ENCODE peak calls at places on chromosomes 6 and 20, in ten cellular contexts. One of them, this sample, is unnamed.

GRCh38 chr6:68978411-68978810 is 343.3 kb downstream of the ADGRB3 start:
- DNase-seq in A549: no peak
- DNase-seq in NB4: no peak
- DNase-seq in HCT116: no peak
- DNase-seq in endothelial cell of umbilical vein: no peak
- DNase-seq in WTC11: no peak
- DNase-seq in SK-N-SH: no peak
- DNase-seq in K562: no peak
- DNase-seq in HepG2: no peak
- DNase-seq in H1: no peak
- DNase-seq in this sample: no peak

GRCh38 chr6:142518126-142518525 is 216.3 kb downstream of the ADGRG6 start:
- DNase-seq in A549: no peak
- DNase-seq in NB4: no peak
- DNase-seq in HCT116: no peak
- DNase-seq in endothelial cell of umbilical vein: no peak
- DNase-seq in WTC11: no peak
- DNase-seq in SK-N-SH: peak
- DNase-seq in K562: no peak
- DNase-seq in HepG2: no peak
- DNase-seq in H1: no peak
- DNase-seq in this sample: no peak

GRCh38 chr20:56429496-56429895 is 17.4 kb downstream of the CASS4 start:
- DNase-seq in A549: no peak
- DNase-seq in NB4: peak
- DNase-seq in HCT116: no peak
- DNase-seq in endothelial cell of umbilical vein: peak
- DNase-seq in WTC11: no peak
- DNase-seq in SK-N-SH: no peak
- DNase-seq in K562: peak
- DNase-seq in HepG2: no peak
- DNase-seq in H1: no peak
- DNase-seq in this sample: no peak

GRCh38 chr6:24646771-24647170 is 780 bp upstream of the KIAA0319 start:
- DNase-seq in A549: peak
- DNase-seq in NB4: no peak
- DNase-seq in HCT116: no peak
- DNase-seq in endothelial cell of umbilical vein: no peak
- DNase-seq in WTC11: no peak
- DNase-seq in SK-N-SH: no peak
- DNase-seq in K562: no peak
- DNase-seq in HepG2: no peak
- DNase-seq in H1: no peak
- DNase-seq in this sample: no peak

GRCh38 chr6:47153066-47153755 is 111.1 kb upstream of the ADGRF1 start:
- DNase-seq in A549: peak
- DNase-seq in NB4: no peak
- DNase-seq in HCT116: no peak
- DNase-seq in endothelial cell of umbilical vein: no peak
- DNase-seq in WTC11: no peak
- DNase-seq in SK-N-SH: no peak
- DNase-seq in K562: no peak
- DNase-seq in HepG2: peak
- DNase-seq in H1: no peak
- DNase-seq in this sample: no peak

GRCh38 chr6:63802606-63803206 is 167.1 kb downstream of the PHF3 start:
- DNase-seq in A549: peak
- DNase-seq in NB4: peak
- DNase-seq in HCT116: no peak
- DNase-seq in endothelial cell of umbilical vein: peak
- DNase-seq in WTC11: no peak
- DNase-seq in SK-N-SH: peak
- DNase-seq in K562: peak
- DNase-seq in HepG2: peak
- DNase-seq in H1: no peak
- DNase-seq in this sample: no peak

GRCh38 chr6:156555117-156555516 is 222.1 kb upstream of the ARID1B start:
- DNase-seq in A549: no peak
- DNase-seq in NB4: peak
- DNase-seq in HCT116: no peak
- DNase-seq in endothelial cell of umbilical vein: no peak
- DNase-seq in WTC11: no peak
- DNase-seq in SK-N-SH: no peak
- DNase-seq in K562: no peak
- DNase-seq in HepG2: no peak
- DNase-seq in H1: no peak
- DNase-seq in this sample: no peak

GRCh38 chr6:17865243-17865642 is 122.2 kb downstream of the KIF13A start:
- DNase-seq in A549: no peak
- DNase-seq in NB4: no peak
- DNase-seq in HCT116: peak
- DNase-seq in endothelial cell of umbilical vein: no peak
- DNase-seq in WTC11: no peak
- DNase-seq in SK-N-SH: no peak
- DNase-seq in K562: no peak
- DNase-seq in HepG2: no peak
- DNase-seq in H1: no peak
- DNase-seq in this sample: no peak

GRCh38 chr6:2915150-2915549 is 12.0 kb upstream of the SERPINB9 start:
- DNase-seq in A549: no peak
- DNase-seq in NB4: no peak
- DNase-seq in HCT116: no peak
- DNase-seq in endothelial cell of umbilical vein: no peak
- DNase-seq in WTC11: no peak
- DNase-seq in SK-N-SH: no peak
- DNase-seq in K562: no peak
- DNase-seq in HepG2: no peak
- DNase-seq in H1: no peak
- DNase-seq in this sample: no peak

GRCh38 chr20:37943501-37944455 is 40.9 kb downstream of the VSTM2L start:
- DNase-seq in A549: no peak
- DNase-seq in NB4: no peak
- DNase-seq in HCT116: no peak
- DNase-seq in endothelial cell of umbilical vein: no peak
- DNase-seq in WTC11: peak
- DNase-seq in SK-N-SH: peak
- DNase-seq in K562: peak
- DNase-seq in HepG2: no peak
- DNase-seq in H1: peak
- DNase-seq in this sample: no peak

GRCh38 chr6:128162423-128162822 is 261.6 kb upstream of the THEMIS start:
- DNase-seq in A549: no peak
- DNase-seq in NB4: no peak
- DNase-seq in HCT116: no peak
- DNase-seq in endothelial cell of umbilical vein: no peak
- DNase-seq in WTC11: no peak
- DNase-seq in SK-N-SH: no peak
- DNase-seq in K562: no peak
- DNase-seq in HepG2: no peak
- DNase-seq in H1: no peak
- DNase-seq in this sample: no peak

GRCh38 chr6:20952605-20953004 is 418.3 kb downstream of the CDKAL1 start:
- DNase-seq in A549: no peak
- DNase-seq in NB4: no peak
- DNase-seq in HCT116: peak
- DNase-seq in endothelial cell of umbilical vein: peak
- DNase-seq in WTC11: no peak
- DNase-seq in SK-N-SH: no peak
- DNase-seq in K562: no peak
- DNase-seq in HepG2: peak
- DNase-seq in H1: no peak
- DNase-seq in this sample: no peak
- TF ChIP-seq MAX in A549: no peak
- TF ChIP-seq MAX in NB4: no peak
- TF ChIP-seq MAX in HCT116: peak
- TF ChIP-seq MAX in endothelial cell of umbilical vein: no peak
- TF ChIP-seq MAX in WTC11: no peak
- TF ChIP-seq MAX in SK-N-SH: no peak
- TF ChIP-seq MAX in K562: no peak
- TF ChIP-seq MAX in HepG2: no peak
- TF ChIP-seq MAX in H1: no peak
- TF ChIP-seq MAX in this sample: no peak

GRCh38 chr6:4929319-4929718 is 74.5 kb downstream of the RPP40 start:
- DNase-seq in A549: no peak
- DNase-seq in NB4: no peak
- DNase-seq in HCT116: no peak
- DNase-seq in endothelial cell of umbilical vein: no peak
- DNase-seq in WTC11: no peak
- DNase-seq in SK-N-SH: no peak
- DNase-seq in K562: no peak
- DNase-seq in HepG2: no peak
- DNase-seq in H1: no peak
- DNase-seq in this sample: no peak

GRCh38 chr6:4931530-4932505 is 72.0 kb downstream of the RPP40 start:
- DNase-seq in A549: peak
- DNase-seq in NB4: no peak
- DNase-seq in HCT116: no peak
- DNase-seq in endothelial cell of umbilical vein: no peak
- DNase-seq in WTC11: no peak
- DNase-seq in SK-N-SH: no peak
- DNase-seq in K562: no peak
- DNase-seq in HepG2: peak
- DNase-seq in H1: peak
- DNase-seq in this sample: no peak

GRCh38 chr6:4928426-4928825 is 75.4 kb downstream of the RPP40 start:
- DNase-seq in A549: no peak
- DNase-seq in NB4: peak
- DNase-seq in HCT116: no peak
- DNase-seq in endothelial cell of umbilical vein: no peak
- DNase-seq in WTC11: no peak
- DNase-seq in SK-N-SH: no peak
- DNase-seq in K562: peak
- DNase-seq in HepG2: no peak
- DNase-seq in H1: no peak
- DNase-seq in this sample: no peak

GRCh38 chr6:4932506-4932903 is 71.3 kb downstream of the RPP40 start:
- DNase-seq in A549: no peak
- DNase-seq in NB4: no peak
- DNase-seq in HCT116: no peak
- DNase-seq in endothelial cell of umbilical vein: no peak
- DNase-seq in WTC11: no peak
- DNase-seq in SK-N-SH: no peak
- DNase-seq in K562: no peak
- DNase-seq in HepG2: no peak
- DNase-seq in H1: peak
- DNase-seq in this sample: no peak

DNA sequence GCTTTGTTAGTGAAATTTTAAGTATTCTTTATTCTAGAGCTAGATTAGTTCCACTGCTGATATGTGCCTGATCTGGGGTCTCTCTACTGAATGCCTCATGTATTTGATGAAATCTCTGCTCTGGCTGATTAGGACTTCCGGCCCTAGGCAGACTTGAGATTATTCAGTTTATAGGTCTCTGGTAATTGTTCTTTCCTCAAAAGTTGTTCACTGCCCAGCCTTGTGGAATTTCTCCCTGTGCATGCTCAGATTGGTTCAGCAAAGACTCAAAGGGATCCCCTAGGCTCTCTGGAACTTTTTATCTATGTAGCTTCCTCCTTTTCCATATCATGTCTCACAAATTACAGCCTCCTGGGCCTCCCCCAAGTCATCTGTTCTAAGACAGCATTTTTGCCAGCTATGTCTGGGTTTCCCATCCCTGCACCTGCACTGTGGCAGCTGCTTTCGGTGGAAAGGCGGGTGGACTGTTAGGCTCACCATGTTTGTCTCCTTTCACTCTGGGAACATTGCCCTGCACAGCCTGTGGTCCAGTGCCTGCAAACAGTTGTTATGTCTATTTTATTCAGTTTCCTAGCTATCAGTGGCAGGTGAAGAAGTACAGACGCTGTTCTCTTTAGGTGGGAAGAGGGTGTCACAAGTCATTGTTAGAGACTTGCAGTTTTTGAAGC is 73.7 kb downstream of the RPP40 start:
- DNase-seq in A549: no peak
- DNase-seq in NB4: no peak
- DNase-seq in HCT116: no peak
- DNase-seq in endothelial cell of umbilical vein: no peak
- DNase-seq in WTC11: no peak
- DNase-seq in SK-N-SH: no peak
- DNase-seq in K562: no peak
- DNase-seq in HepG2: no peak
- DNase-seq in H1: peak
- DNase-seq in this sample: no peak
- TF ChIP-seq MAX in A549: no peak
- TF ChIP-seq MAX in NB4: no peak
- TF ChIP-seq MAX in HCT116: no peak
- TF ChIP-seq MAX in endothelial cell of umbilical vein: no peak
- TF ChIP-seq MAX in WTC11: no peak
- TF ChIP-seq MAX in SK-N-SH: no peak
- TF ChIP-seq MAX in K562: no peak
- TF ChIP-seq MAX in HepG2: no peak
- TF ChIP-seq MAX in H1: no peak
- TF ChIP-seq MAX in this sample: no peak

DNA sequence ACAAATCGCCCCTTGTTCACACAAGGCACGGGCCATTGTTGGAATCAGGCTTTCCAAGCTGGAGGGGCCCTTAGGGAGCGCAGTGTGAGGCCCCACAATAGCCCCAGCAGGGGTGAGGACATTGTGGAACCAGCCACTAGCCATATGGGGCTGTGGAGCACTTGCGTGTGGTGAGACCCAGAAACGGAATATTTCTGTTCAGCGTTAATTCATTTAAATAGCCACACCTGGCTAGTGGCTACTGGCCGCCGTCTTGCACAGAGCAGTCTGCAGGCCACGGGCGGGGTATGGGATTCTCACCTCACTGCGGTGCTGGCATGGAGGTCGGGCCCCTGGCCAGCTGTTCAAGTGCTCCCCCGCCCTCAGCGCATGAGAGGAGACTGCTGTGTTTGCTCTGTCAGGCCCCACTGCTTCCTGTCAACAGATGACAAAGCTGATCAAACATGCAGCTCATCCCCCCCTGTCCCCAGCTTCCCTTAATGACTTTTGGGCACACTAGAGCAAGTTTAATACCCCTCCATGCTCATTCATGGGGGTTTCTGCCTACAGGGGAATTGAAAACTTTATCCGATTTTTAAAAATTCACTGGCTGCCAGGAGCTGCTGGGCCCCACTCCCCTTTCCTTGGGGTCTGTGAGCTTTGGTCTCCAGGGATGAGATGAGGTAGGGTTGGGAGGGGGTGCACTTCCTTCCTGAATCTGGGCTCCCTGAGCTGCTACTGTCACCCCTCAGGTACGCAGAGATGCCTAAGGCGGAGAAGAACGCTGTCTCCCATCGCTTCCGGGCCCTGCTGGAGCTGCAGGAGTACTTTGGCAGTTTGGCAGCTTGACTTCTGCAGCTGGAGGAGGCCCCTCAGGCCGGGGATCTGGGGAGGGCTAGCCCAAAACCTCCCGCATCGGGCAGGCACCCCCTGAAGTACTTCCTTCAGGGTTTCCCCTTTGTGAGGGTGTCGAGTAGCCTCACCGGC is 13.6 kb downstream of the ITPA start:
- DNase-seq in A549: peak
- DNase-seq in NB4: no peak
- DNase-seq in HCT116: no peak
- DNase-seq in endothelial cell of umbilical vein: no peak
- DNase-seq in WTC11: no peak
- DNase-seq in SK-N-SH: no peak
- DNase-seq in K562: no peak
- DNase-seq in HepG2: peak
- DNase-seq in H1: no peak
- DNase-seq in this sample: no peak
- TF ChIP-seq MAX in A549: peak
- TF ChIP-seq MAX in NB4: no peak
- TF ChIP-seq MAX in HCT116: no peak
- TF ChIP-seq MAX in endothelial cell of umbilical vein: no peak
- TF ChIP-seq MAX in WTC11: no peak
- TF ChIP-seq MAX in SK-N-SH: no peak
- TF ChIP-seq MAX in K562: no peak
- TF ChIP-seq MAX in HepG2: peak
- TF ChIP-seq MAX in H1: no peak
- TF ChIP-seq MAX in this sample: no peak

GRCh38 chr6:161228911-161229591 is 44.8 kb downstream of the AGPAT4 start:
- DNase-seq in A549: no peak
- DNase-seq in NB4: peak
- DNase-seq in HCT116: no peak
- DNase-seq in endothelial cell of umbilical vein: peak
- DNase-seq in WTC11: no peak
- DNase-seq in SK-N-SH: no peak
- DNase-seq in K562: no peak
- DNase-seq in HepG2: no peak
- DNase-seq in H1: no peak
- DNase-seq in this sample: no peak
- TF ChIP-seq MAX in A549: no peak
- TF ChIP-seq MAX in NB4: no peak
- TF ChIP-seq MAX in HCT116: no peak
- TF ChIP-seq MAX in endothelial cell of umbilical vein: no peak
- TF ChIP-seq MAX in WTC11: no peak
- TF ChIP-seq MAX in SK-N-SH: peak
- TF ChIP-seq MAX in K562: peak
- TF ChIP-seq MAX in HepG2: no peak
- TF ChIP-seq MAX in H1: no peak
- TF ChIP-seq MAX in this sample: no peak

This sample was measured in GM12878.